ENCODE peak calls at places on chromosomes 2 and 18, in seven cellular contexts. H is Peyer's patch; A is activated naive CD4-positive, alpha-beta T cell; G is heart left ventricle; I is tibial artery; O is EL; C is endodermal cell. J is an unnamed sample.
A peak's percentile ranks its signal among the peaks of the same experiment; 100 is the strongest.

GRCh38 chr2:231614559-231615057 is 21.9 kb downstream of the TEX44 start:
- DNase-seq in H (peak; percentile 63), A (no peak), G (no peak), I (no peak), O (no peak), C (no peak), J (no peak)

GRCh38 chr2:141331127-141331526 is 799.7 kb downstream of the LRP1B start:
- DNase-seq in H (no peak), A (no peak), G (no peak), I (no peak), O (peak; percentile 49), C (no peak), J (no peak)

GRCh38 chr2:23809168-23809567 is 117.8 kb downstream of the ATAD2B start:
- DNase-seq in H (no peak), A (no peak), G (no peak), I (no peak), O (no peak), C (no peak), J (no peak)

GRCh38 chr2:46495347-46496030 is 16.1 kb downstream of the TMEM247 start:
- DNase-seq in H (no peak), A (no peak), G (no peak), I (no peak), O (peak; percentile 60), C (no peak), J (no peak)

GRCh38 chr2:151071382-151071781 is 190.3 kb downstream of the RBM43 start:
- DNase-seq in H (no peak), A (no peak), G (no peak), I (no peak), O (peak; percentile 44), C (peak; percentile 69), J (peak; percentile 12)

GRCh38 chr2:223613017-223613950 is 11.1 kb upstream of the SCG2 start:
- DNase-seq in H (peak; percentile 68), A (no peak), G (peak; percentile 81), I (peak; percentile 89), O (peak; percentile 97), C (peak; percentile 93), J (peak; percentile 69)

GRCh38 chr2:137969418-137969765 is 5.1 kb downstream of the HNMT start:
- DNase-seq in H (no peak), A (no peak), G (no peak), I (no peak), O (peak; percentile 52), C (no peak), J (no peak)

GRCh38 chr18:37671530-37671929 is 105.9 kb upstream of the CELF4 start:
- DNase-seq in H (no peak), A (no peak), G (no peak), I (no peak), O (no peak), C (no peak), J (no peak)

GRCh38 chr18:31478688-31479087 is 19.3 kb upstream of the DSG2 start:
- DNase-seq in H (no peak), A (no peak), G (no peak), I (no peak), O (no peak), C (no peak), J (no peak)

GRCh38 chr2:168160897-168161296 is 86.5 kb downstream of the STK39 start:
- DNase-seq in H (no peak), A (no peak), G (no peak), I (no peak), O (peak; percentile 37), C (peak; percentile 70), J (peak; percentile 37)